ENCODE peak calls at places on chromosomes 3 and 15, in four cellular contexts. I is testis, G is IMR-90, K is right atrium auricular region. T is an unnamed sample.
A peak's percentile ranks its signal among the peaks of the same experiment; 100 is the strongest.

GRCh38 chr15:86852741-86853140 is 773.1 kb downstream of the AGBL1 start:
- DNase-seq in G (no peak), I (no peak), K (no peak), T (no peak)

GRCh38 chr15:40847225-40847961 is 3.5 kb downstream of the SPINT1 start:
- DNase-seq in K (no peak), G (peak; percentile 28), I (peak; percentile 27), T (peak; percentile 28)

GRCh38 chr3:170244566-170244965 is 22.3 kb downstream of the PRKCI start:
- DNase-seq in G (no peak), I (no peak), K (no peak), T (no peak)

GRCh38 chr3:49554639-49555265 is 475 bp downstream of the BSN start:
- DNase-seq in K (no peak), G (peak; percentile 10), I (peak; percentile 47), T (peak; percentile 42)

GRCh38 chr3:10939556-10939955 is 53.0 kb upstream of the SLC6A1 start:
- DNase-seq in I (no peak), K (no peak), G (no peak), T (no peak)

GRCh38 chr15:50940506-50940905 is 32.0 kb downstream of the AP4E1 start:
- DNase-seq in I (no peak), G (peak; percentile 41), K (no peak), T (no peak)

GRCh38 chr3:114022145-114022544 is 34.2 kb downstream of the CCDC191 start:
- DNase-seq in G (no peak), I (no peak), K (no peak), T (no peak)

GRCh38 chr15:20341901-20342605 is 199.5 kb downstream of the GOLGA6L6 start:
- DNase-seq in G (no peak), I (no peak), K (peak; percentile 79), T (peak; percentile 92)

GRCh38 chr3:115040673-115041286 is 106.3 kb downstream of the ZBTB20 start:
- DNase-seq in K (no peak), G (peak; percentile 52), I (peak; percentile 49), T (no peak)

GRCh38 chr3:39208463-39209055 is 16.2 kb upstream of the XIRP1 start:
- DNase-seq in I (peak; percentile 57), G (peak; percentile 56), K (peak; percentile 73), T (peak; percentile 78)

GRCh38 chr3:5058463-5058862 is 63.6 kb upstream of the ARL8B start:
- DNase-seq in G (peak; percentile 40), I (no peak), K (no peak), T (no peak)

GRCh38 chr15:38260077-38260476 is 7.4 kb downstream of the SPRED1 start:
- DNase-seq in I (no peak), G (peak; percentile 32), K (no peak), T (no peak)

GRCh38 chr3:195248281-195248680 is 22.7 kb downstream of the XXYLT1 start:
- DNase-seq in K (no peak), G (no peak), I (peak; percentile 8), T (no peak)

GRCh38 chr3:108744762-108745161 is 12.4 kb downstream of the RETNLB start:
- DNase-seq in I (no peak), K (no peak), G (no peak), T (no peak)

GRCh38 chr3:13262493-13263211 is 157.5 kb downstream of the NUP210 start:
- DNase-seq in K (no peak), G (no peak), I (no peak), T (no peak)

GRCh38 chr3:44522494-44522933 is 32.5 kb upstream of the ZKSCAN7 start:
- DNase-seq in K (no peak), I (no peak), G (no peak), T (no peak)

GRCh38 chr15:28109626-28110415 is 10.7 kb upstream of the OCA2 start:
- DNase-seq in I (no peak), G (no peak), K (no peak), T (no peak)

GRCh38 chr3:136276049-136276755 is 26.1 kb downstream of the PCCB start:
- DNase-seq in I (no peak), K (no peak), G (no peak), T (no peak)

GRCh38 chr3:142501004-142501926 is 53.4 kb upstream of the XRN1 start:
- DNase-seq in G (peak; percentile 89), K (no peak), I (no peak), T (no peak)

GRCh38 chr3:16132926-16133325 is 41.6 kb upstream of the GALNT15 start:
- DNase-seq in K (no peak), I (no peak), G (peak; percentile 64), T (peak; percentile 68)

GRCh38 chr3:43954321-43954720 is 263.6 kb downstream of the ABHD5 start:
- DNase-seq in K (no peak), G (no peak), I (no peak), T (no peak)

GRCh38 chr15:29140475-29141172 is 129.0 kb downstream of the NSMCE3 start:
- DNase-seq in I (no peak), G (no peak), K (no peak), T (no peak)

GRCh38 chr3:54339608-54340007 is 217.3 kb downstream of the CACNA2D3 start:
- DNase-seq in G (no peak), I (no peak), K (no peak), T (no peak)

GRCh38 chr3:174863488-174863887 is 4.4 kb downstream of the NAALADL2 start:
- DNase-seq in K (no peak), G (peak; percentile 37), I (no peak), T (no peak)

GRCh38 chr3:38119248-38119544 is 17.7 kb downstream of the ACAA1 start:
- DNase-seq in G (no peak), I (no peak), K (no peak), T (no peak)

GRCh38 chr3:131402391-131403039 is 20.9 kb downstream of the NUDT16 start:
- DNase-seq in K (no peak), G (peak; percentile 48), I (no peak), T (no peak)

GRCh38 chr3:63142681-63143080 is 135.4 kb upstream of the SYNPR start:
- DNase-seq in K (no peak), G (no peak), I (no peak), T (no peak)

GRCh38 chr3:8608041-8608790 is 36.4 kb downstream of the SSUH2 start:
- DNase-seq in I (no peak), K (no peak), G (no peak), T (no peak)

GRCh38 chr3:177574232-177574856 is 377.1 kb upstream of the TBL1XR1 start:
- DNase-seq in K (no peak), I (peak; percentile 26), G (peak; percentile 81), T (peak; percentile 48)

GRCh38 chr3:19146685-19147650 is 1.3 kb upstream of the KCNH8 start:
- DNase-seq in G (peak; percentile 20), I (peak; percentile 93), K (peak; percentile 61), T (peak; percentile 82)

GRCh38 chr3:176650478-176650877 is 546.8 kb downstream of the TBL1XR1 start:
- DNase-seq in K (no peak), G (peak; percentile 35), I (no peak), T (no peak)

GRCh38 chr15:44194397-44195150 is 497 bp downstream of the FRMD5 start:
- DNase-seq in G (peak; percentile 85), K (no peak), I (peak; percentile 28), T (peak; percentile 27)

GRCh38 chr15:44193651-44194396 is 1.2 kb downstream of the FRMD5 start:
- DNase-seq in I (peak; percentile 48), G (peak; percentile 55), K (no peak), T (no peak)

GRCh38 chr15:44199393-44199792 is 4.3 kb upstream of the FRMD5 start:
- DNase-seq in K (no peak), G (no peak), I (no peak), T (no peak)

DNA sequence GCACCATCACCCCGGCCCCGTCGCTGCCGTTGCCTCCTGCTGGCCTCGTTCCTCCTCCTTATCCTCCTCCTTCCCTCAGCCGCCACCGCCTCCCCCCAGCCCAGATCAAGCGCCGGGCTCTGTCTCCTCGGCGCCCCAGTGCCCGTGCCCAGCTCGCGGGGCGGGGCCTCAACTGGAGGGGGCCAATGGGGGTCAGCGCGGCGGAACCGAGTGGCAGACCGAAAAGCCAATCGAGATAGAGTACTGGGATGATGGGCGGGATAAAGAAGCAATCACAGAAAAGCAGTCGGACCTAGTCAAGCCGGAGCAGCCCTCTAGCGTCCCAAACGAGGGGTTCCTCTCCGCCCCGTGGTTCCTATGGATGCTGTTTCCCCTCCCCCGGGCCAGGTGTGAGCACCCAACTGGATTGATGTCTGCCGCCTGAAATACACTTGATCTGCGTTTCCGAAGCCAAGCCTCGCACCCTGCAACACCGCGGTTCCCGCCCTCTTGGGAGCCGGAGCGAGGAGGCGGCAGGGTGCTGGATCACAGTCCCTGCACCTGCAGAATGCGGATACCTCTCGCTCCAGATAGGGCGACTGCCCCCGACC is at the start of gene FRMD5:
- DNase-seq in K (peak; percentile 87), I (peak; percentile 95), G (peak; percentile 95), T (peak; percentile 88)
- H3K27me3 ChIP-seq in K (no peaks in the 10 kb centered on the region), I (no peaks in the 10 kb centered on the region), G (no peaks in the 10 kb centered on the region), T (no peaks in the 10 kb centered on the region)

GRCh38 chr3:160812304-160812703 is 56.3 kb downstream of the PPM1L start:
- DNase-seq in G (no peak), I (no peak), K (no peak), T (no peak)

GRCh38 chr3:160809453-160809852 is 53.4 kb downstream of the PPM1L start:
- DNase-seq in G (no peak), I (no peak), K (no peak), T (no peak)

GRCh38 chr3:160810360-160810759 is 54.3 kb downstream of the PPM1L start:
- DNase-seq in G (no peak), I (no peak), K (no peak), T (peak; percentile 14)

DNA sequence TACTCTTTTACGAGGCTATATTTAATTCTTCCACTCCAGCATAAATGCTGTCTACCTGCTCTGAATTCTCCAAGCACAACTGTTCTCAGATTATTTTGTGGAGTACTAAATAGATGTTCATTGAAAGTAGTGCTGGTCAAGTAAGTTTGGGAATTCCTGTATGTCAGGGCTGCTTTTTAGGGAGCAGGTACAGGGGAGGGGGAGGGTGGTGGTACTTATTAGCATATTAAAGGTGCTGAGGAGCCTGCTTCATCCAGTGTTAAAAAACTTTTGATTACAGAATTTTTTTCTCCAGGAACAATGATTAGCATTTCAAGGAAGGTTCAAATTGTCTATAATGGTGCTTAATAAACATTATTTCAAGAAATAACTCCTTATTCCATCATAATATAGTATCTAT is 59.2 kb downstream of the PPM1L start:
- DNase-seq in K (no peak), G (no peak), I (no peak), T (no peak)
- H3K9me3 ChIP-seq in K (no peaks in the 10 kb centered on the region), G (no peaks in the 10 kb centered on the region), I (no peaks in the 10 kb centered on the region), T (no peaks in the 10 kb centered on the region)

DNA sequence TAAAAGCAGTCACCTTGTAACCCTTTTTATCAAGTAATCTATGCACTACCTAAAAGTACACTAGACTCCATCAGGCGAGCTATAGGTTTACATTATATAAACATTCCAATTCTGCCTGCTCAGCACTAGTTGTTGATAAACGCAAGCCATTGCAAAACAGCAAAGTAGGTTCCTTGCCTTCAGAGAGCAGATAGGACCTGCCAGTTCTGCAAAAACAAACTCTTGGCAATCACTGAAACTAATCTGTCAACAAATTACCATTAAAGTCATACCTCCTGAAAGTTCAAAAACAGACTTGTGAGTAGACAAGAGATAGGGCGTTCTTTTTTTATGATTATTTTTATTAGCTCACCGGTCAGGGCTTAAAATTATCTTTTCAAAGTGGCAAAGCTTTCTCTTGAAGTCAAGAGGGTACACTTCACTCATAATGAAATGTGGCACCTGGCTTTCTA is 392.5 kb downstream of the FOXP1 start:
- DNase-seq in I (no peak), G (no peak), K (no peak), T (no peak)
- H3K27ac ChIP-seq in I (no peak overlapping the region), G (no peak overlapping the region), K (no peak overlapping the region), T (no peak overlapping the region)

DNA sequence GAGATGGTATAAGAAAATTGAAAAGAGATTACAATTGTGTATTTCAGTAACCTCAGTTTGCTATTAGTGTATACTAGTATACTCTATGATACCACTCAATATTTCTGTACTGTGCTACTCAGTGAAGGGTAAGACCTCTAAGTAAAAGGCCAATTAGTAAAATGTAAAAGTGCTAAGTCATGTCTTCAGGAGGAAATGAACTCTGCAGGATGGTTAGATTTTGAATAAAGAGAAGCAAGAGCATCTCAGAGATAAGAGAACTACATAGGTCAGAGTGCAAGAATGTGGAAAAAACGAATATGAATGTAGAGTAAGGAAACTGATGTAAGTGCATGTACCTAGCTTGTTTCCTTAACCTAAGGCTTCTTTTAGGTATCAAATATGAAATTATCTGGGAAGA is 796.6 kb upstream of the GBE1 start:
- DNase-seq in I (no peak), K (no peak), G (no peak), T (no peak)
- H3K27me3 ChIP-seq in I (no peaks in the 10 kb centered on the region), K (no peaks in the 10 kb centered on the region), G (no peaks in the 10 kb centered on the region), T (no peaks in the 10 kb centered on the region)